ENCODE peak calls at places on chromosomes 6 and 20, in eight cellular contexts. One of them, this sample, is unnamed.

GRCh38 chr20:16514145-16514544 is 59.1 kb downstream of the KIF16B start:
- DNase-seq in stimulated activated CD8-positive, alpha-beta memory T cell treated with anti-CD3 and anti-CD28 coated beads, Interleukin-2, amount 100 ng/mL, for 48 hours: no peak
- DNase-seq in tibial nerve: no peak
- DNase-seq in ELR: no peak
- DNase-seq in germinal center: no peak
- DNase-seq in sciatic nerve: no peak
- DNase-seq in NCI-H345: no peak
- DNase-seq in stimulated activated CD4-positive, alpha-beta T cell treated with anti-CD3 and anti-CD28 coated beads, Interleukin-4, amount 100 ng/mL, for 1 hour: no peak
- DNase-seq in this sample: no peak

GRCh38 chr6:157143885-157144795 is 179.2 kb downstream of the TMEM242 start:
- DNase-seq in ELR: no peak
- DNase-seq in sciatic nerve: no peak
- DNase-seq in stimulated activated CD8-positive, alpha-beta memory T cell treated with anti-CD3 and anti-CD28 coated beads, Interleukin-2, amount 100 ng/mL, for 48 hours: no peak
- DNase-seq in stimulated activated CD4-positive, alpha-beta T cell treated with anti-CD3 and anti-CD28 coated beads, Interleukin-4, amount 100 ng/mL, for 1 hour: no peak
- DNase-seq in tibial nerve: no peak
- DNase-seq in germinal center: no peak
- DNase-seq in NCI-H345: no peak
- DNase-seq in this sample: no peak

GRCh38 chr20:50516180-50516934 is 6.2 kb downstream of the PTPN1 start:
- DNase-seq in ELR: no peak
- DNase-seq in sciatic nerve: no peak
- DNase-seq in tibial nerve: no peak
- DNase-seq in stimulated activated CD8-positive, alpha-beta memory T cell treated with anti-CD3 and anti-CD28 coated beads, Interleukin-2, amount 100 ng/mL, for 48 hours: no peak
- DNase-seq in NCI-H345: no peak
- DNase-seq in stimulated activated CD4-positive, alpha-beta T cell treated with anti-CD3 and anti-CD28 coated beads, Interleukin-4, amount 100 ng/mL, for 1 hour: no peak
- DNase-seq in germinal center: peak
- DNase-seq in this sample: no peak

GRCh38 chr6:20175810-20176209 is 36.5 kb downstream of the MBOAT1 start:
- DNase-seq in ELR: no peak
- DNase-seq in stimulated activated CD4-positive, alpha-beta T cell treated with anti-CD3 and anti-CD28 coated beads, Interleukin-4, amount 100 ng/mL, for 1 hour: no peak
- DNase-seq in NCI-H345: no peak
- DNase-seq in germinal center: no peak
- DNase-seq in sciatic nerve: no peak
- DNase-seq in tibial nerve: no peak
- DNase-seq in stimulated activated CD8-positive, alpha-beta memory T cell treated with anti-CD3 and anti-CD28 coated beads, Interleukin-2, amount 100 ng/mL, for 48 hours: no peak
- DNase-seq in this sample: no peak

GRCh38 chr6:113564401-113565161 is 292.6 kb upstream of the MARCKS start:
- DNase-seq in NCI-H345: peak
- DNase-seq in tibial nerve: peak
- DNase-seq in germinal center: peak
- DNase-seq in ELR: peak
- DNase-seq in stimulated activated CD4-positive, alpha-beta T cell treated with anti-CD3 and anti-CD28 coated beads, Interleukin-4, amount 100 ng/mL, for 1 hour: no peak
- DNase-seq in stimulated activated CD8-positive, alpha-beta memory T cell treated with anti-CD3 and anti-CD28 coated beads, Interleukin-2, amount 100 ng/mL, for 48 hours: no peak
- DNase-seq in sciatic nerve: peak
- DNase-seq in this sample: no peak

GRCh38 chr20:62651285-62652021 is 9.2 kb downstream of the SLCO4A1 start:
- DNase-seq in ELR: no peak
- DNase-seq in stimulated activated CD4-positive, alpha-beta T cell treated with anti-CD3 and anti-CD28 coated beads, Interleukin-4, amount 100 ng/mL, for 1 hour: peak
- DNase-seq in stimulated activated CD8-positive, alpha-beta memory T cell treated with anti-CD3 and anti-CD28 coated beads, Interleukin-2, amount 100 ng/mL, for 48 hours: peak
- DNase-seq in tibial nerve: no peak
- DNase-seq in NCI-H345: peak
- DNase-seq in germinal center: peak
- DNase-seq in sciatic nerve: peak
- DNase-seq in this sample: no peak

GRCh38 chr6:151679081-151679480 is 128.4 kb upstream of the ESR1 start:
- DNase-seq in stimulated activated CD4-positive, alpha-beta T cell treated with anti-CD3 and anti-CD28 coated beads, Interleukin-4, amount 100 ng/mL, for 1 hour: peak
- DNase-seq in tibial nerve: no peak
- DNase-seq in ELR: peak
- DNase-seq in NCI-H345: no peak
- DNase-seq in stimulated activated CD8-positive, alpha-beta memory T cell treated with anti-CD3 and anti-CD28 coated beads, Interleukin-2, amount 100 ng/mL, for 48 hours: no peak
- DNase-seq in germinal center: no peak
- DNase-seq in sciatic nerve: no peak
- DNase-seq in this sample: peak

GRCh38 chr6:159451051-159451450 is 242.0 kb downstream of the SOD2 start:
- DNase-seq in stimulated activated CD8-positive, alpha-beta memory T cell treated with anti-CD3 and anti-CD28 coated beads, Interleukin-2, amount 100 ng/mL, for 48 hours: no peak
- DNase-seq in NCI-H345: no peak
- DNase-seq in stimulated activated CD4-positive, alpha-beta T cell treated with anti-CD3 and anti-CD28 coated beads, Interleukin-4, amount 100 ng/mL, for 1 hour: no peak
- DNase-seq in sciatic nerve: no peak
- DNase-seq in ELR: peak
- DNase-seq in germinal center: no peak
- DNase-seq in tibial nerve: no peak
- DNase-seq in this sample: no peak

GRCh38 chr6:90413396-90413795 is 116.8 kb upstream of the BACH2 start:
- DNase-seq in germinal center: no peak
- DNase-seq in sciatic nerve: no peak
- DNase-seq in tibial nerve: no peak
- DNase-seq in NCI-H345: no peak
- DNase-seq in stimulated activated CD8-positive, alpha-beta memory T cell treated with anti-CD3 and anti-CD28 coated beads, Interleukin-2, amount 100 ng/mL, for 48 hours: no peak
- DNase-seq in ELR: no peak
- DNase-seq in stimulated activated CD4-positive, alpha-beta T cell treated with anti-CD3 and anti-CD28 coated beads, Interleukin-4, amount 100 ng/mL, for 1 hour: no peak
- DNase-seq in this sample: no peak

GRCh38 chr6:132466952-132467351 is 46.0 kb downstream of the STX7 start:
- DNase-seq in stimulated activated CD4-positive, alpha-beta T cell treated with anti-CD3 and anti-CD28 coated beads, Interleukin-4, amount 100 ng/mL, for 1 hour: no peak
- DNase-seq in tibial nerve: no peak
- DNase-seq in germinal center: no peak
- DNase-seq in NCI-H345: no peak
- DNase-seq in stimulated activated CD8-positive, alpha-beta memory T cell treated with anti-CD3 and anti-CD28 coated beads, Interleukin-2, amount 100 ng/mL, for 48 hours: no peak
- DNase-seq in ELR: no peak
- DNase-seq in sciatic nerve: no peak
- DNase-seq in this sample: no peak

GRCh38 chr6:157272866-157273755 is 50.2 kb downstream of the TMEM242 start:
- DNase-seq in NCI-H345: peak
- DNase-seq in stimulated activated CD4-positive, alpha-beta T cell treated with anti-CD3 and anti-CD28 coated beads, Interleukin-4, amount 100 ng/mL, for 1 hour: no peak
- DNase-seq in germinal center: peak
- DNase-seq in ELR: peak
- DNase-seq in stimulated activated CD8-positive, alpha-beta memory T cell treated with anti-CD3 and anti-CD28 coated beads, Interleukin-2, amount 100 ng/mL, for 48 hours: no peak
- DNase-seq in sciatic nerve: no peak
- DNase-seq in tibial nerve: no peak
- DNase-seq in this sample: no peak

GRCh38 chr6:55726144-55726543 is 147.2 kb upstream of the HMGCLL1 start:
- DNase-seq in germinal center: no peak
- DNase-seq in tibial nerve: no peak
- DNase-seq in ELR: no peak
- DNase-seq in NCI-H345: no peak
- DNase-seq in sciatic nerve: no peak
- DNase-seq in stimulated activated CD8-positive, alpha-beta memory T cell treated with anti-CD3 and anti-CD28 coated beads, Interleukin-2, amount 100 ng/mL, for 48 hours: no peak
- DNase-seq in stimulated activated CD4-positive, alpha-beta T cell treated with anti-CD3 and anti-CD28 coated beads, Interleukin-4, amount 100 ng/mL, for 1 hour: no peak
- DNase-seq in this sample: no peak

GRCh38 chr20:21523895-21524294 is 10.0 kb upstream of the NKX2-2 start:
- DNase-seq in stimulated activated CD4-positive, alpha-beta T cell treated with anti-CD3 and anti-CD28 coated beads, Interleukin-4, amount 100 ng/mL, for 1 hour: no peak
- DNase-seq in tibial nerve: no peak
- DNase-seq in ELR: no peak
- DNase-seq in stimulated activated CD8-positive, alpha-beta memory T cell treated with anti-CD3 and anti-CD28 coated beads, Interleukin-2, amount 100 ng/mL, for 48 hours: no peak
- DNase-seq in germinal center: no peak
- DNase-seq in sciatic nerve: no peak
- DNase-seq in NCI-H345: no peak
- DNase-seq in this sample: no peak

GRCh38 chr6:530425-530824 is 126.5 kb downstream of the HUS1B start:
- DNase-seq in tibial nerve: no peak
- DNase-seq in NCI-H345: no peak
- DNase-seq in sciatic nerve: no peak
- DNase-seq in stimulated activated CD8-positive, alpha-beta memory T cell treated with anti-CD3 and anti-CD28 coated beads, Interleukin-2, amount 100 ng/mL, for 48 hours: no peak
- DNase-seq in germinal center: no peak
- DNase-seq in ELR: no peak
- DNase-seq in stimulated activated CD4-positive, alpha-beta T cell treated with anti-CD3 and anti-CD28 coated beads, Interleukin-4, amount 100 ng/mL, for 1 hour: no peak
- DNase-seq in this sample: no peak

GRCh38 chr20:14264869-14265268 is 72.5 kb downstream of the FLRT3 start:
- DNase-seq in stimulated activated CD8-positive, alpha-beta memory T cell treated with anti-CD3 and anti-CD28 coated beads, Interleukin-2, amount 100 ng/mL, for 48 hours: no peak
- DNase-seq in sciatic nerve: no peak
- DNase-seq in stimulated activated CD4-positive, alpha-beta T cell treated with anti-CD3 and anti-CD28 coated beads, Interleukin-4, amount 100 ng/mL, for 1 hour: no peak
- DNase-seq in ELR: peak
- DNase-seq in NCI-H345: no peak
- DNase-seq in germinal center: no peak
- DNase-seq in tibial nerve: no peak
- DNase-seq in this sample: peak

GRCh38 chr6:28105286-28105685 is 19.1 kb upstream of the ZSCAN16 start:
- DNase-seq in germinal center: peak
- DNase-seq in sciatic nerve: no peak
- DNase-seq in ELR: peak
- DNase-seq in stimulated activated CD8-positive, alpha-beta memory T cell treated with anti-CD3 and anti-CD28 coated beads, Interleukin-2, amount 100 ng/mL, for 48 hours: no peak
- DNase-seq in stimulated activated CD4-positive, alpha-beta T cell treated with anti-CD3 and anti-CD28 coated beads, Interleukin-4, amount 100 ng/mL, for 1 hour: no peak
- DNase-seq in tibial nerve: no peak
- DNase-seq in NCI-H345: no peak
- DNase-seq in this sample: no peak

GRCh38 chr20:9909167-9909566 is 70.3 kb upstream of the PAK5 start:
- DNase-seq in stimulated activated CD8-positive, alpha-beta memory T cell treated with anti-CD3 and anti-CD28 coated beads, Interleukin-2, amount 100 ng/mL, for 48 hours: no peak
- DNase-seq in tibial nerve: no peak
- DNase-seq in germinal center: no peak
- DNase-seq in NCI-H345: no peak
- DNase-seq in stimulated activated CD4-positive, alpha-beta T cell treated with anti-CD3 and anti-CD28 coated beads, Interleukin-4, amount 100 ng/mL, for 1 hour: no peak
- DNase-seq in ELR: no peak
- DNase-seq in sciatic nerve: no peak
- DNase-seq in this sample: no peak

GRCh38 chr20:60403105-60403741 is 445.0 kb downstream of the CDH26 start:
- DNase-seq in ELR: no peak
- DNase-seq in NCI-H345: no peak
- DNase-seq in stimulated activated CD4-positive, alpha-beta T cell treated with anti-CD3 and anti-CD28 coated beads, Interleukin-4, amount 100 ng/mL, for 1 hour: no peak
- DNase-seq in tibial nerve: no peak
- DNase-seq in sciatic nerve: no peak
- DNase-seq in stimulated activated CD8-positive, alpha-beta memory T cell treated with anti-CD3 and anti-CD28 coated beads, Interleukin-2, amount 100 ng/mL, for 48 hours: no peak
- DNase-seq in germinal center: no peak
- DNase-seq in this sample: no peak

GRCh38 chr20:1427457-1428054 is 34.7 kb upstream of the FKBP1A start:
- DNase-seq in ELR: no peak
- DNase-seq in stimulated activated CD4-positive, alpha-beta T cell treated with anti-CD3 and anti-CD28 coated beads, Interleukin-4, amount 100 ng/mL, for 1 hour: no peak
- DNase-seq in sciatic nerve: no peak
- DNase-seq in stimulated activated CD8-positive, alpha-beta memory T cell treated with anti-CD3 and anti-CD28 coated beads, Interleukin-2, amount 100 ng/mL, for 48 hours: no peak
- DNase-seq in germinal center: no peak
- DNase-seq in NCI-H345: peak
- DNase-seq in tibial nerve: no peak
- DNase-seq in this sample: peak

GRCh38 chr6:110874880-110875547 is 429 bp downstream of the AMD1 start:
- DNase-seq in tibial nerve: no peak
- DNase-seq in stimulated activated CD4-positive, alpha-beta T cell treated with anti-CD3 and anti-CD28 coated beads, Interleukin-4, amount 100 ng/mL, for 1 hour: peak
- DNase-seq in stimulated activated CD8-positive, alpha-beta memory T cell treated with anti-CD3 and anti-CD28 coated beads, Interleukin-2, amount 100 ng/mL, for 48 hours: no peak
- DNase-seq in ELR: peak
- DNase-seq in germinal center: peak
- DNase-seq in NCI-H345: peak
- DNase-seq in sciatic nerve: peak
- DNase-seq in this sample: peak

GRCh38 chr20:46013826-46014516 is 5.3 kb downstream of the MMP9 start:
- DNase-seq in tibial nerve: no peak
- DNase-seq in stimulated activated CD8-positive, alpha-beta memory T cell treated with anti-CD3 and anti-CD28 coated beads, Interleukin-2, amount 100 ng/mL, for 48 hours: peak
- DNase-seq in stimulated activated CD4-positive, alpha-beta T cell treated with anti-CD3 and anti-CD28 coated beads, Interleukin-4, amount 100 ng/mL, for 1 hour: peak
- DNase-seq in NCI-H345: peak
- DNase-seq in germinal center: peak
- DNase-seq in sciatic nerve: peak
- DNase-seq in ELR: peak
- DNase-seq in this sample: peak

GRCh38 chr6:27791182-27791939 is 120.8 kb downstream of the OR2B2 start:
- DNase-seq in stimulated activated CD4-positive, alpha-beta T cell treated with anti-CD3 and anti-CD28 coated beads, Interleukin-4, amount 100 ng/mL, for 1 hour: no peak
- DNase-seq in tibial nerve: peak
- DNase-seq in ELR: peak
- DNase-seq in stimulated activated CD8-positive, alpha-beta memory T cell treated with anti-CD3 and anti-CD28 coated beads, Interleukin-2, amount 100 ng/mL, for 48 hours: no peak
- DNase-seq in NCI-H345: peak
- DNase-seq in germinal center: no peak
- DNase-seq in sciatic nerve: peak
- DNase-seq in this sample: peak

GRCh38 chr6:154868143-154868594 is 126.9 kb upstream of the TIAM2 start:
- DNase-seq in stimulated activated CD4-positive, alpha-beta T cell treated with anti-CD3 and anti-CD28 coated beads, Interleukin-4, amount 100 ng/mL, for 1 hour: no peak
- DNase-seq in tibial nerve: no peak
- DNase-seq in ELR: peak
- DNase-seq in sciatic nerve: no peak
- DNase-seq in stimulated activated CD8-positive, alpha-beta memory T cell treated with anti-CD3 and anti-CD28 coated beads, Interleukin-2, amount 100 ng/mL, for 48 hours: no peak
- DNase-seq in germinal center: peak
- DNase-seq in NCI-H345: peak
- DNase-seq in this sample: peak

GRCh38 chr6:155832596-155832995 is 377.0 kb upstream of the NOX3 start:
- DNase-seq in NCI-H345: peak
- DNase-seq in germinal center: no peak
- DNase-seq in stimulated activated CD8-positive, alpha-beta memory T cell treated with anti-CD3 and anti-CD28 coated beads, Interleukin-2, amount 100 ng/mL, for 48 hours: no peak
- DNase-seq in tibial nerve: no peak
- DNase-seq in stimulated activated CD4-positive, alpha-beta T cell treated with anti-CD3 and anti-CD28 coated beads, Interleukin-4, amount 100 ng/mL, for 1 hour: no peak
- DNase-seq in sciatic nerve: no peak
- DNase-seq in ELR: peak
- DNase-seq in this sample: peak

GRCh38 chr6:112144145-112144926 is 56.9 kb downstream of the FAM229B start:
- DNase-seq in germinal center: no peak
- DNase-seq in stimulated activated CD8-positive, alpha-beta memory T cell treated with anti-CD3 and anti-CD28 coated beads, Interleukin-2, amount 100 ng/mL, for 48 hours: no peak
- DNase-seq in NCI-H345: no peak
- DNase-seq in stimulated activated CD4-positive, alpha-beta T cell treated with anti-CD3 and anti-CD28 coated beads, Interleukin-4, amount 100 ng/mL, for 1 hour: no peak
- DNase-seq in ELR: peak
- DNase-seq in tibial nerve: no peak
- DNase-seq in sciatic nerve: peak
- DNase-seq in this sample: no peak

GRCh38 chr6:44216677-44217331 is at the start of gene MYMX:
- DNase-seq in stimulated activated CD8-positive, alpha-beta memory T cell treated with anti-CD3 and anti-CD28 coated beads, Interleukin-2, amount 100 ng/mL, for 48 hours: no peak
- DNase-seq in sciatic nerve: no peak
- DNase-seq in germinal center: no peak
- DNase-seq in stimulated activated CD4-positive, alpha-beta T cell treated with anti-CD3 and anti-CD28 coated beads, Interleukin-4, amount 100 ng/mL, for 1 hour: no peak
- DNase-seq in tibial nerve: no peak
- DNase-seq in NCI-H345: no peak
- DNase-seq in ELR: no peak
- DNase-seq in this sample: no peak

GRCh38 chr6:53320964-53321363 is 27.8 kb downstream of the ELOVL5 start:
- DNase-seq in tibial nerve: no peak
- DNase-seq in sciatic nerve: no peak
- DNase-seq in germinal center: no peak
- DNase-seq in stimulated activated CD8-positive, alpha-beta memory T cell treated with anti-CD3 and anti-CD28 coated beads, Interleukin-2, amount 100 ng/mL, for 48 hours: no peak
- DNase-seq in NCI-H345: no peak
- DNase-seq in stimulated activated CD4-positive, alpha-beta T cell treated with anti-CD3 and anti-CD28 coated beads, Interleukin-4, amount 100 ng/mL, for 1 hour: no peak
- DNase-seq in ELR: no peak
- DNase-seq in this sample: no peak

GRCh38 chr6:34189806-34190503 is 44.1 kb upstream of the GRM4 start:
- DNase-seq in stimulated activated CD8-positive, alpha-beta memory T cell treated with anti-CD3 and anti-CD28 coated beads, Interleukin-2, amount 100 ng/mL, for 48 hours: no peak
- DNase-seq in sciatic nerve: peak
- DNase-seq in ELR: no peak
- DNase-seq in tibial nerve: no peak
- DNase-seq in NCI-H345: no peak
- DNase-seq in germinal center: no peak
- DNase-seq in stimulated activated CD4-positive, alpha-beta T cell treated with anti-CD3 and anti-CD28 coated beads, Interleukin-4, amount 100 ng/mL, for 1 hour: peak
- DNase-seq in this sample: no peak

GRCh38 chr20:47296950-47297349 is 59.5 kb downstream of the ZMYND8 start:
- DNase-seq in tibial nerve: no peak
- DNase-seq in stimulated activated CD8-positive, alpha-beta memory T cell treated with anti-CD3 and anti-CD28 coated beads, Interleukin-2, amount 100 ng/mL, for 48 hours: no peak
- DNase-seq in ELR: peak
- DNase-seq in stimulated activated CD4-positive, alpha-beta T cell treated with anti-CD3 and anti-CD28 coated beads, Interleukin-4, amount 100 ng/mL, for 1 hour: peak
- DNase-seq in NCI-H345: no peak
- DNase-seq in germinal center: no peak
- DNase-seq in sciatic nerve: peak
- DNase-seq in this sample: no peak

GRCh38 chr6:112984899-112985298 is 637.8 kb downstream of the RFPL4B start:
- DNase-seq in tibial nerve: no peak
- DNase-seq in stimulated activated CD4-positive, alpha-beta T cell treated with anti-CD3 and anti-CD28 coated beads, Interleukin-4, amount 100 ng/mL, for 1 hour: no peak
- DNase-seq in ELR: no peak
- DNase-seq in NCI-H345: no peak
- DNase-seq in germinal center: no peak
- DNase-seq in sciatic nerve: no peak
- DNase-seq in stimulated activated CD8-positive, alpha-beta memory T cell treated with anti-CD3 and anti-CD28 coated beads, Interleukin-2, amount 100 ng/mL, for 48 hours: no peak
- DNase-seq in this sample: no peak

GRCh38 chr6:135159531-135159930 is 21.6 kb upstream of the MYB start:
- DNase-seq in germinal center: no peak
- DNase-seq in stimulated activated CD4-positive, alpha-beta T cell treated with anti-CD3 and anti-CD28 coated beads, Interleukin-4, amount 100 ng/mL, for 1 hour: peak
- DNase-seq in sciatic nerve: no peak
- DNase-seq in tibial nerve: no peak
- DNase-seq in ELR: peak
- DNase-seq in stimulated activated CD8-positive, alpha-beta memory T cell treated with anti-CD3 and anti-CD28 coated beads, Interleukin-2, amount 100 ng/mL, for 48 hours: peak
- DNase-seq in NCI-H345: no peak
- DNase-seq in this sample: peak

GRCh38 chr6:90468859-90469258 is 118.0 kb downstream of the MAP3K7 start:
- DNase-seq in stimulated activated CD4-positive, alpha-beta T cell treated with anti-CD3 and anti-CD28 coated beads, Interleukin-4, amount 100 ng/mL, for 1 hour: no peak
- DNase-seq in stimulated activated CD8-positive, alpha-beta memory T cell treated with anti-CD3 and anti-CD28 coated beads, Interleukin-2, amount 100 ng/mL, for 48 hours: no peak
- DNase-seq in ELR: no peak
- DNase-seq in tibial nerve: no peak
- DNase-seq in NCI-H345: no peak
- DNase-seq in germinal center: no peak
- DNase-seq in sciatic nerve: no peak
- DNase-seq in this sample: no peak

GRCh38 chr6:30355281-30355680 is 10.3 kb downstream of the RPP21 start:
- DNase-seq in sciatic nerve: no peak
- DNase-seq in NCI-H345: no peak
- DNase-seq in stimulated activated CD4-positive, alpha-beta T cell treated with anti-CD3 and anti-CD28 coated beads, Interleukin-4, amount 100 ng/mL, for 1 hour: no peak
- DNase-seq in tibial nerve: no peak
- DNase-seq in germinal center: no peak
- DNase-seq in stimulated activated CD8-positive, alpha-beta memory T cell treated with anti-CD3 and anti-CD28 coated beads, Interleukin-2, amount 100 ng/mL, for 48 hours: no peak
- DNase-seq in ELR: no peak
- DNase-seq in this sample: no peak